ENCODE peak calls at places on chromosomes 12 and 14, in six cellular contexts. One of them, this sample, is unnamed.

GRCh38 chr14:98548071-98548686 is 723.8 kb downstream of the BCL11B start:
- DNase-seq in GM12878: no peak
- DNase-seq in HCT116: no peak
- DNase-seq in HepG2: no peak
- DNase-seq in H1: no peak
- DNase-seq in K562: no peak
- DNase-seq in this sample: no peak

GRCh38 chr12:103811791-103812190 is 29.2 kb downstream of the NT5DC3 start:
- DNase-seq in GM12878: no peak
- DNase-seq in HCT116: no peak
- DNase-seq in HepG2: no peak
- DNase-seq in H1: no peak
- DNase-seq in K562: no peak
- DNase-seq in this sample: no peak

GRCh38 chr12:6767592-6768384 is 1.6 kb downstream of the PTMS start:
- DNase-seq in GM12878: no peak
- DNase-seq in HCT116: no peak
- DNase-seq in HepG2: peak; percentile 68
- DNase-seq in H1: no peak
- DNase-seq in K562: peak; percentile 44
- DNase-seq in this sample: no peak

GRCh38 chr12:49708851-49709250 is 1.6 kb upstream of the FMNL3 start:
- DNase-seq in GM12878: no peak
- DNase-seq in HCT116: no peak
- DNase-seq in HepG2: no peak
- DNase-seq in H1: no peak
- DNase-seq in K562: no peak
- DNase-seq in this sample: no peak

GRCh38 chr12:101256271-101256670 is 23.6 kb upstream of the UTP20 start:
- DNase-seq in GM12878: no peak
- DNase-seq in HCT116: no peak
- DNase-seq in HepG2: no peak
- DNase-seq in H1: no peak
- DNase-seq in K562: no peak
- DNase-seq in this sample: no peak

GRCh38 chr14:66613344-66613743 is 105.4 kb downstream of the GPHN start:
- DNase-seq in GM12878: no peak
- DNase-seq in HCT116: no peak
- DNase-seq in HepG2: no peak
- DNase-seq in H1: no peak
- DNase-seq in K562: no peak
- DNase-seq in this sample: no peak

GRCh38 chr14:53714495-53715389 is 241.9 kb downstream of the BMP4 start:
- DNase-seq in GM12878: no peak
- DNase-seq in HCT116: no peak
- DNase-seq in HepG2: no peak
- DNase-seq in H1: no peak
- DNase-seq in K562: no peak
- DNase-seq in this sample: no peak

GRCh38 chr12:92378682-92379479 is 233.2 kb upstream of the BTG1 start:
- DNase-seq in GM12878: no peak
- DNase-seq in HCT116: no peak
- DNase-seq in HepG2: no peak
- DNase-seq in H1: no peak
- DNase-seq in K562: peak; percentile 77
- DNase-seq in this sample: no peak

GRCh38 chr14:34052658-34053014 is 101.8 kb upstream of the EGLN3 start:
- DNase-seq in GM12878: no peak
- DNase-seq in HCT116: peak; percentile 70
- DNase-seq in HepG2: peak; percentile 77
- DNase-seq in H1: no peak
- DNase-seq in K562: no peak
- DNase-seq in this sample: no peak

GRCh38 chr14:34628681-34629135 is 1.2 kb downstream of the SNX6 start:
- DNase-seq in GM12878: no peak
- DNase-seq in HCT116: no peak
- DNase-seq in HepG2: peak; percentile 48
- DNase-seq in H1: no peak
- DNase-seq in K562: peak; percentile 32
- DNase-seq in this sample: no peak

GRCh38 chr12:127803545-127803944 is 463.4 kb upstream of the TMEM132C start:
- DNase-seq in GM12878: no peak
- DNase-seq in HCT116: no peak
- DNase-seq in HepG2: no peak
- DNase-seq in H1: no peak
- DNase-seq in K562: no peak
- DNase-seq in this sample: no peak

GRCh38 chr12:5060958-5061357 is 17.3 kb downstream of the KCNA5 start:
- DNase-seq in GM12878: no peak
- DNase-seq in HCT116: no peak
- DNase-seq in HepG2: no peak
- DNase-seq in H1: no peak
- DNase-seq in K562: no peak
- DNase-seq in this sample: no peak

GRCh38 chr12:15151141-15152091 is 69.8 kb downstream of the RERG start:
- DNase-seq in GM12878: no peak
- DNase-seq in HCT116: peak; percentile 6
- DNase-seq in HepG2: peak; percentile 5
- DNase-seq in H1: no peak
- DNase-seq in K562: no peak
- DNase-seq in this sample: peak; percentile 30

GRCh38 chr12:90953956-90954421 is 987 bp downstream of the CCER1 start:
- DNase-seq in GM12878: no peak
- DNase-seq in HCT116: no peak
- DNase-seq in HepG2: peak; percentile 38
- DNase-seq in H1: peak; percentile 87
- DNase-seq in K562: peak; percentile 58
- DNase-seq in this sample: peak; percentile 46

GRCh38 chr12:55861396-55861795 is 18.7 kb upstream of the MMP19 start:
- DNase-seq in GM12878: no peak
- DNase-seq in HCT116: no peak
- DNase-seq in HepG2: no peak
- DNase-seq in H1: no peak
- DNase-seq in K562: no peak
- DNase-seq in this sample: no peak

GRCh38 chr14:103188691-103189480 is 65.6 kb downstream of the TNFAIP2 start:
- DNase-seq in GM12878: no peak
- DNase-seq in HCT116: no peak
- DNase-seq in HepG2: no peak
- DNase-seq in H1: no peak
- DNase-seq in K562: no peak
- DNase-seq in this sample: no peak

GRCh38 chr14:100832311-100832960 is 6.5 kb downstream of the MEG3 start:
- DNase-seq in GM12878: no peak
- DNase-seq in HCT116: no peak
- DNase-seq in HepG2: no peak
- DNase-seq in H1: no peak
- DNase-seq in K562: no peak
- DNase-seq in this sample: no peak

GRCh38 chr12:47791351-47791746 is 18.3 kb downstream of the SLC48A1 start:
- DNase-seq in GM12878: no peak
- DNase-seq in HCT116: no peak
- DNase-seq in HepG2: no peak
- DNase-seq in H1: no peak
- DNase-seq in K562: no peak
- DNase-seq in this sample: no peak

GRCh38 chr14:93303659-93304058 is 29.2 kb downstream of the BTBD7 start:
- DNase-seq in GM12878: no peak
- DNase-seq in HCT116: no peak
- DNase-seq in HepG2: no peak
- DNase-seq in H1: no peak
- DNase-seq in K562: peak; percentile 17
- DNase-seq in this sample: no peak

DNA sequence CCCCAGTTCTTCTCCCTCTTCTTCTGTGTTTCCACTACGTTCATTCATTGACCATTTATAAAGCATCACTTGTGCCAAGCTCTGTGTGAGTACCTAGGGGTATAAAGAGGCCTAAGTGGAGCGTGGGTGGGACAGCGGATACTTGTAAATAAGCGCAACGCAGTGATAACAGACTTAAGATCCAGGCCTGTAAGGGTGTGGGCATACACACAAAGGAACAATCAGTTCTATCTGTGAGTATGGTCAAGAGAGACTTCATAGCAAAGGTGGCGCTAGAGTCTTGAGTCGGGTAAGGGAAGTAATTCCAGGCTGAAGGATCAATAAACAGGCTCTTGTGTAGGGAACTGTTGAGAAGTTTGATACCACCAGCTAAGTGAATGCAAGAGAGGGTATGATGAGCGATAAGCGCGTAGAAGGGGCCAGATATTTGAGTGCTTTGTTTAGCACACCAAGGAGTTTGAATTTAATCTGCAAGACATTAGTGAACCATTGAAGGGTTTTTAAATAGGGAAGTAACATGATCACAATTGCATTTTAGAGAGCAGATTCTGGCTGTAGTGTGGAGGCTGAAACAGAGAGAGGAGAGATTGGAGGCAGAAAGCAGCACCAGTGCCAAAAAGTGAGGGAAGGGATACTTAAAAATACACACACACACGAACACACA is 1.0 kb upstream of the GXYLT1 start:
- DNase-seq in GM12878: no peak
- DNase-seq in HCT116: no peak
- DNase-seq in HepG2: no peak
- DNase-seq in H1: no peak
- DNase-seq in K562: peak; percentile 21
- DNase-seq in this sample: no peak
- H3K4me3 ChIP-seq in GM12878: peak overlapping the region; percentile 82
- H3K4me3 ChIP-seq in HCT116: no peak overlapping the region
- H3K4me3 ChIP-seq in HepG2: peak overlapping the region; percentile 83
- H3K4me3 ChIP-seq in H1: peak overlapping the region; percentile 60
- H3K4me3 ChIP-seq in K562: peak overlapping the region; percentile 67
- H3K4me3 ChIP-seq in this sample: no peak overlapping the region

GRCh38 chr12:95548056-95548538 is 3.2 kb downstream of the USP44 start:
- DNase-seq in GM12878: no peak
- DNase-seq in HCT116: no peak
- DNase-seq in HepG2: no peak
- DNase-seq in H1: no peak
- DNase-seq in K562: peak; percentile 15
- DNase-seq in this sample: no peak
- TF ChIP-seq ZNF274 in GM12878: no peak
- TF ChIP-seq ZNF274 in HCT116: no peak
- TF ChIP-seq ZNF274 in HepG2: no peak
- TF ChIP-seq ZNF274 in H1: no peak
- TF ChIP-seq ZNF274 in K562: no peak
- TF ChIP-seq ZNF274 in this sample: no peak

DNA sequence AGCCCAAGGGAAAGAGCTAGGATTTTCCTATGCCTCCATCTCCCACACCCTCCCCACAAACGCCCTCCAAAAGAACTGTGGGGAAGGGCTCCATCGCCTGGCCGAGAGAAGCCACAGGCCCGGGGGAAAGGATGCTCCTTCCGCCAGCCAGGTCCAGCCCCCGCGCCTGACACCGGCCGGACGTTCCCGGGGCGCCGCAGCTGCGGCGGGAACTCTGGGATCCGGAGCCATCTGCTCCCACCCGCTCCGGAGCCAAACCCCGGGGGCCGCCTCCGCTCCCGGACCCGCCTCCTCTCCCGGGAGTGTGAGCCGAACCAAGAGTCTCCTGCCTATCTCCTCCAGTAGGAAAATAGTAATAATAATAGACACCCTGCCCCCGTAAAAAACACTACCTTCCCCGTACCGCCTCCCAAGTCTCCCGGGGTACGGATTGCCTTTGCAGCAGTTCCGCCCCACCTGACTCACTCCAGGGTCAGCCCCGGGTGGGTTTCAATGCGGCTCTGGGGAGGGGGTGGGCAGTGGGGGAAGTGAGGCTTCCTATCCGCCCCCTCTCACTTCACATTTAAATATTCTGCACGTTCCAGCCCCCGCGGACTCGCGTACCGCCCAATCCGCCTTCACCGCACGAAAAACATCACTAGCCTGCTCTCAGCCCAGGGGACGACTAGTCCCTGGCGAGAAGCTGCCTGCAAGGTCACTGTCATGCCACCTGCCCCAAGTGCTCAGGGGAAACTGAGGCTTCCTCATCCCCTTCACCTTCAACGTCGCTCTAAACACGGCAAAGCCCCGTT is 2.4 kb downstream of the AGAP2 start:
- DNase-seq in GM12878: no peak
- DNase-seq in HCT116: no peak
- DNase-seq in HepG2: peak; percentile 37
- DNase-seq in H1: no peak
- DNase-seq in K562: peak; percentile 82
- DNase-seq in this sample: no peak
- H3K4me3 ChIP-seq in GM12878: no peak overlapping the region
- H3K4me3 ChIP-seq in HCT116: no peak overlapping the region
- H3K4me3 ChIP-seq in HepG2: peak overlapping the region; percentile 73
- H3K4me3 ChIP-seq in H1: peak overlapping the region; percentile 19
- H3K4me3 ChIP-seq in K562: peak overlapping the region; percentile 38
- H3K4me3 ChIP-seq in this sample: peak overlapping the region; percentile 44

GRCh38 chr14:22606380-22606779 is 8.3 kb downstream of the ABHD4 start:
- DNase-seq in GM12878: no peak
- DNase-seq in HCT116: no peak
- DNase-seq in HepG2: peak; percentile 70
- DNase-seq in H1: no peak
- DNase-seq in K562: no peak
- DNase-seq in this sample: no peak
- TF ChIP-seq ZNF274 in GM12878: no peak
- TF ChIP-seq ZNF274 in HCT116: no peak
- TF ChIP-seq ZNF274 in HepG2: no peak
- TF ChIP-seq ZNF274 in H1: no peak
- TF ChIP-seq ZNF274 in K562: no peak
- TF ChIP-seq ZNF274 in this sample: no peak